ENCODE peak calls at places on chromosome 4, in eight cellular contexts. N is MM.1S, M is NB4, P is AG09309, U is astrocyte, Q is tibial nerve, I is HL-60, W is neural progenitor cell. T is an unnamed sample.

GRCh38 chr4:187475901-187476300 is 519.7 kb upstream of the ZFP42 start:
- DNase-seq in N (no peak), M (no peak), P (no peak), U (no peak), Q (no peak), I (no peak), W (no peak), T (no peak)

GRCh38 chr4:125323547-125324100 is 8.9 kb downstream of the FAT4 start:
- DNase-seq in N (no peak), M (no peak), P (no peak), U (peak; percentile 82), Q (no peak), I (no peak), W (peak; percentile 18), T (no peak)

GRCh38 chr4:149975172-149975571 is 103.1 kb upstream of the DCLK2 start:
- DNase-seq in N (no peak), M (no peak), P (no peak), U (no peak), Q (no peak), I (no peak), W (no peak), T (no peak)

GRCh38 chr4:183154701-183155391 is 55.8 kb downstream of the WWC2 start:
- DNase-seq in N (no peak), M (no peak), P (no peak), U (no peak), Q (no peak), I (no peak), W (peak; percentile 59), T (peak; percentile 79)

GRCh38 chr4:118865091-118865708 is 23.5 kb upstream of the SYNPO2 start:
- DNase-seq in N (peak; percentile 68), M (peak; percentile 68), P (no peak), U (peak; percentile 53), Q (no peak), I (peak; percentile 53), W (peak; percentile 73), T (no peak)

GRCh38 chr4:101174679-101175078 is 172.6 kb downstream of the PPP3CA start:
- DNase-seq in N (no peak), M (no peak), P (no peak), U (no peak), Q (no peak), I (no peak), W (no peak), T (no peak)

GRCh38 chr4:115108850-115109249 is 4.6 kb downstream of the NDST4 start:
- DNase-seq in N (no peak), M (no peak), P (no peak), U (no peak), Q (no peak), I (no peak), W (no peak), T (no peak)

GRCh38 chr4:108793413-108793812 is 30.6 kb upstream of the ETNPPL start:
- DNase-seq in N (no peak), M (no peak), P (no peak), U (peak; percentile 35), Q (no peak), I (no peak), W (no peak), T (no peak)

GRCh38 chr4:39855909-39856512 is 121.7 kb downstream of the PDS5A start:
- DNase-seq in N (no peak), M (peak; percentile 37), P (no peak), U (peak; percentile 32), Q (no peak), I (no peak), W (no peak), T (no peak)

GRCh38 chr4:10963958-10964705 is 279.6 kb upstream of the CLNK start:
- DNase-seq in N (no peak), M (no peak), P (no peak), U (no peak), Q (no peak), I (no peak), W (peak; percentile 67), T (no peak)

GRCh38 chr4:110615366-110616161 is 7.3 kb downstream of the PITX2 start:
- DNase-seq in N (no peak), M (no peak), P (no peak), U (no peak), Q (no peak), I (no peak), W (peak; percentile 74), T (no peak)
- H3K4me3 ChIP-seq in N (no peak overlapping the region), M (no peak overlapping the region), P (no peak overlapping the region), U (no peak overlapping the region), Q (no peak overlapping the region), I (no peak overlapping the region), W (peak overlapping the region; percentile 43), T (no peak overlapping the region)

GRCh38 chr4:77308843-77309242 is 151.8 kb downstream of the CCNG2 start:
- DNase-seq in N (peak; percentile 56), M (peak; percentile 43), P (peak; percentile 13), U (peak; percentile 3), Q (no peak), I (peak; percentile 5), W (peak; percentile 54), T (no peak)
- TF ChIP-seq CTCF in N (peak; percentile 59), M (peak; percentile 41), P (peak; percentile 49), U (peak; percentile 45), Q (no peak), I (no peak), W (peak; percentile 63), T (peak; percentile 56)

GRCh38 chr4:176795441-176795840 is 2.7 kb upstream of the VEGFC start:
- DNase-seq in N (no peak), M (no peak), P (no peak), U (no peak), Q (no peak), I (no peak), W (no peak), T (no peak)

GRCh38 chr4:176792348-176793059 is at the start of gene VEGFC:
- DNase-seq in N (peak; percentile 72), M (peak; percentile 8), P (no peak), U (no peak), Q (no peak), I (peak; percentile 29), W (peak; percentile 89), T (no peak)

GRCh38 chr4:176794151-176794550 is 1.4 kb upstream of the VEGFC start:
- DNase-seq in N (no peak), M (no peak), P (peak; percentile 81), U (peak; percentile 96), Q (no peak), I (no peak), W (no peak), T (no peak)

GRCh38 chr4:176793060-176793605 is 411 bp upstream of the VEGFC start:
- DNase-seq in N (no peak), M (no peak), P (no peak), U (no peak), Q (no peak), I (no peak), W (peak; percentile 13), T (no peak)

DNA sequence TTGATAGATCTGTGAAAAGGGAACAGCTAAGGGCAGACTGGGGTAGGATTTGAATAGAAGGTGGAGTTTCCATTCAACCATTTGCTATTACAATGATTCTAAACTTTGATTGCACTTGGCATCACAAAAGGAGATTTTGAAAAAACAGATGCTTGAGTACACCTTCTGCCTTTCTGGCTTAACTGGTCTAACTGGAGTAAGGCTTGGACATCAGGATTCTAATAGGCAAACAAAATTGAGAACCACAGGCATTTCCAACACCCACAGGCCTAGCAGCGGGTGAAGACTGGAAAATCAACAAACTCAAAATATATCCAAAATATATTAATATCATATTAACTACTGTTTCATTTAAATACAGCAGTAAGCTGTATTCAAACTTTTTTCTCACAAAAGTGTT is 1.9 kb upstream of the VEGFC start:
- DNase-seq in N (no peak), M (no peak), P (no peak), U (no peak), Q (no peak), I (no peak), W (no peak), T (no peak)
- H3K4me3 ChIP-seq in N (no peak overlapping the region), M (no peak overlapping the region), P (no peak overlapping the region), U (no peak overlapping the region), Q (no peak overlapping the region), I (no peak overlapping the region), W (no peak overlapping the region), T (no peak overlapping the region)

DNA sequence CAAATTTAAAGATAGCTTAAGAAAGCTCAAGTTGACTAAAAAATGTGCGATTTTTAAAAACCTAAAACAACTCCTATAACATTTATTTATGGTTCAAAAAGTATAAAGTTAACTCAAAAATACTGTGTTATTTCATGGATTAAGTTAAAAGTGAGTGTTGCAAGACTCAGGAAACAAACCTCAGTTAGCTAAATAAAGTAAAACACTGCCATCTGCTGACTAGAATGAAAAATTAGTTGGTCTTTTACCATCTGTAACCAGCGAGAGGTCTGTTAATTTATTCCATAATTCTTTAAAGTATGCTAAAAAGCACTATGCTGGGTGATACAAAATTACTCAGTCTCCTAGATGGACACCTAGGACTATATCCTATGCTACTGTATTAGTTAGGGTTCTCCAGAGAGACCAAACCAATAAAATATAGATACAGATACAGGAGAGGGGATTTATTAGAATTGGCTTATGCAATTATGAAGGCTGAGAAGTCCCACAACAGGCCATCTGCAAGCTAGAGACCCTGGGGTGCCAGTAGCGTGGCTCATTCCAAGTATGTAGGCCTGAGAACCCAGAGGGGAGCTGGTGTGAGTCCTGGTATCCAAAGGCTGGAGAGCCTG is 4.9 kb upstream of the WDFY3 start:
- DNase-seq in N (peak; percentile 62), M (peak; percentile 66), P (peak; percentile 55), U (peak; percentile 36), Q (no peak), I (no peak), W (peak; percentile 49), T (no peak)
- TF ChIP-seq CTCF in N (peak; percentile 54), M (no peak), P (peak; percentile 26), U (peak; percentile 40), Q (peak; percentile 50), I (peak; percentile 7), W (peak; percentile 69), T (peak; percentile 52)

DNA sequence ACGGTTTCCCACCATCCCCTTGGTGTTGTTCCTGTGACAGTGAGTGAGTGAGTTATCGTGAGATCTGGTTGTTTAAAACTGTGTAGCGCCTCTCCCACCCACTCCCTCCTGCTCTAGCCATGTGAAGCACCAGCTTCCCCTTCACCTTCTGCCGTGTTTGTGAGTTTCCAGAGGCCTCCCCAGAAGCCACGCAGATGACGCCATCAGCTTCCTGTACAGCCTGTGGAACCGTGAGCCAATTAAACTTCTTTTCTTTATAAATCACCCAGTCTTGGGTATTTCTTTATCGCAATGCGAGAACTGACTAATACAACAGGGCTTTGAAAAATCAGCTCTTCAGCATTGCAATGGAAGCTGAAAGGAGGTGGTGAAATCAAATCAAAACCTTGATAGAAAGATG is 50.0 kb downstream of the FGFBP1 start:
- DNase-seq in N (no peak), M (peak; percentile 70), P (no peak), U (peak; percentile 28), Q (no peak), I (peak; percentile 57), W (no peak), T (no peak)
- H3K4me3 ChIP-seq in N (no peak overlapping the region), M (no peak overlapping the region), P (no peak overlapping the region), U (no peak overlapping the region), Q (no peak overlapping the region), I (no peak overlapping the region), W (no peak overlapping the region), T (no peak overlapping the region)

DNA sequence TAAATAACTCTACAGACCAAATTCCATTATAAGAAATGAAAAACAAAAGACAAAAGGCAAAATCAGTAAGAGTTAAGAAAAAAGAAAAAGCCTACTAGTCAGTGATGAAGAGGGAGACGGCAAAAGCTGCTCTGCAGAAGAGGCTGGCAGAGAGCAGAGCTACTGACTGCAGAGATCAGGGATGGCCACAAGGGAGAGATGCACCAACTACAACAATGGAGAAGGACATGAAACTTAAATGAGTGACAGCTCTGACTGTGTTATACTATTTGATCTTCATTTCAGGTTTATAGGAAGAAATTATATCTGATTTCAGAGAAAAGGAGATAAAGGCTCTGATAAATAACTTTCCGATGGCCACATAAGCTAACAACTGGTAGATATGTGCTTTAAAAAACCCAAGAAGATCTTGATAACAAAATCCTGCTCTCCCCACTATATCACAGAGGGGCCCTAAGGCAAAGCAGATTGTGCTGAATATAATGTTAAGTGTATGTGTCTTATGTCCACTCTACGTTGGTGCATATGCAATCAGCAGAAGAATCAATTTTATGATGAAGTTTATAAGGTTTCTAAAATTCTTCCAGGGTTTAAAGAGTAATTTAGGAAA is 58.4 kb upstream of the COX18 start:
- DNase-seq in N (no peak), M (peak; percentile 22), P (no peak), U (no peak), Q (no peak), I (peak; percentile 9), W (peak; percentile 18), T (no peak)
- TF ChIP-seq CTCF in N (peak; percentile 23), M (no peak), P (peak; percentile 38), U (no peak), Q (no peak), I (no peak), W (peak; percentile 38), T (peak; percentile 42)